ENCODE peak calls at places on chromosomes 1 and 21, in five cellular contexts. One of them, this sample, is unnamed. For H3K36me3, the result is how much of the 10 kb centered on the place peaks cover.

GRCh38 chr1:229843627-229844238 is 217.7 kb downstream of the URB2 start:
- DNase-seq in mammary epithelial cell: peak
- DNase-seq in astrocyte: no peak
- DNase-seq in neural progenitor cell: no peak
- DNase-seq in HCT116: peak
- DNase-seq in this sample: no peak

GRCh38 chr21:38244885-38245869 is 11.6 kb upstream of the KCNJ15 start:
- DNase-seq in mammary epithelial cell: peak
- DNase-seq in astrocyte: peak
- DNase-seq in neural progenitor cell: no peak
- DNase-seq in HCT116: no peak
- DNase-seq in this sample: no peak

GRCh38 chr1:228212415-228212965 is 4.6 kb downstream of the OBSCN start:
- DNase-seq in mammary epithelial cell: no peak
- DNase-seq in astrocyte: no peak
- DNase-seq in neural progenitor cell: peak
- DNase-seq in HCT116: no peak
- DNase-seq in this sample: no peak

GRCh38 chr1:54500030-54500389 is 48.0 kb upstream of the ACOT11 start:
- DNase-seq in mammary epithelial cell: no peak
- DNase-seq in astrocyte: no peak
- DNase-seq in neural progenitor cell: no peak
- DNase-seq in HCT116: no peak
- DNase-seq in this sample: peak

GRCh38 chr1:156795787-156796186 is 20.9 kb downstream of the SH2D2A start:
- DNase-seq in mammary epithelial cell: no peak
- DNase-seq in astrocyte: peak
- DNase-seq in neural progenitor cell: no peak
- DNase-seq in HCT116: no peak
- DNase-seq in this sample: no peak

GRCh38 chr1:29240400-29240837 is 4.1 kb downstream of the PTPRU start:
- DNase-seq in mammary epithelial cell: no peak
- DNase-seq in astrocyte: no peak
- DNase-seq in neural progenitor cell: peak
- DNase-seq in HCT116: no peak
- DNase-seq in this sample: no peak

GRCh38 chr1:230753586-230754251 is 6.5 kb downstream of the CAPN9 start:
- DNase-seq in mammary epithelial cell: peak
- DNase-seq in astrocyte: no peak
- DNase-seq in neural progenitor cell: peak
- DNase-seq in HCT116: peak
- DNase-seq in this sample: peak

GRCh38 chr1:27624467-27625233 is 10.3 kb downstream of the FGR start:
- DNase-seq in mammary epithelial cell: no peak
- DNase-seq in astrocyte: no peak
- DNase-seq in neural progenitor cell: no peak
- DNase-seq in HCT116: no peak
- DNase-seq in this sample: peak

GRCh38 chr1:201681375-201681774 is 142.4 kb downstream of the NAV1 start:
- DNase-seq in mammary epithelial cell: no peak
- DNase-seq in astrocyte: no peak
- DNase-seq in neural progenitor cell: no peak
- DNase-seq in HCT116: no peak
- DNase-seq in this sample: no peak

GRCh38 chr1:225845633-225846259 is 35.8 kb downstream of the EPHX1 start:
- DNase-seq in mammary epithelial cell: peak
- DNase-seq in astrocyte: peak
- DNase-seq in neural progenitor cell: peak
- DNase-seq in HCT116: peak
- DNase-seq in this sample: peak

GRCh38 chr1:232556336-232556735 is 73.6 kb downstream of the SIPA1L2 start:
- DNase-seq in mammary epithelial cell: no peak
- DNase-seq in astrocyte: no peak
- DNase-seq in neural progenitor cell: no peak
- DNase-seq in HCT116: no peak
- DNase-seq in this sample: no peak

GRCh38 chr1:228145050-228145343 is 4.7 kb upstream of the GJC2 start:
- DNase-seq in mammary epithelial cell: no peak
- DNase-seq in astrocyte: no peak
- DNase-seq in neural progenitor cell: no peak
- DNase-seq in HCT116: no peak
- DNase-seq in this sample: no peak

GRCh38 chr1:42927274-42927841 is 31.3 kb downstream of the SLC2A1 start:
- DNase-seq in mammary epithelial cell: no peak
- DNase-seq in astrocyte: no peak
- DNase-seq in neural progenitor cell: no peak
- DNase-seq in HCT116: no peak
- DNase-seq in this sample: peak

GRCh38 chr1:230263573-230264195 is 162.4 kb downstream of the PGBD5 start:
- DNase-seq in mammary epithelial cell: no peak
- DNase-seq in astrocyte: no peak
- DNase-seq in neural progenitor cell: no peak
- DNase-seq in HCT116: no peak
- DNase-seq in this sample: no peak

GRCh38 chr21:46411236-46411635 is 47.5 kb upstream of the DIP2A start:
- DNase-seq in mammary epithelial cell: no peak
- DNase-seq in astrocyte: no peak
- DNase-seq in neural progenitor cell: peak
- DNase-seq in HCT116: no peak
- DNase-seq in this sample: no peak

GRCh38 chr1:28449904-28450303 is 55.9 kb upstream of the RCC1 start:
- DNase-seq in mammary epithelial cell: peak
- DNase-seq in astrocyte: peak
- DNase-seq in neural progenitor cell: no peak
- DNase-seq in HCT116: no peak
- DNase-seq in this sample: no peak

GRCh38 chr1:243558556-243558955 is 291.5 kb downstream of the AKT3 start:
- DNase-seq in mammary epithelial cell: no peak
- DNase-seq in astrocyte: no peak
- DNase-seq in neural progenitor cell: no peak
- DNase-seq in HCT116: no peak
- DNase-seq in this sample: no peak

GRCh38 chr1:211527006-211527405 is 35.0 kb upstream of the RD3 start:
- DNase-seq in mammary epithelial cell: no peak
- DNase-seq in astrocyte: no peak
- DNase-seq in neural progenitor cell: no peak
- DNase-seq in HCT116: no peak
- DNase-seq in this sample: no peak

GRCh38 chr1:180229483-180230415 is at the start of gene LHX4:
- DNase-seq in mammary epithelial cell: peak
- DNase-seq in astrocyte: no peak
- DNase-seq in neural progenitor cell: peak
- DNase-seq in HCT116: no peak
- DNase-seq in this sample: peak

GRCh38 chr1:243294723-243295121 is 38.9 kb downstream of the SDCCAG8 start:
- DNase-seq in mammary epithelial cell: peak
- DNase-seq in astrocyte: peak
- DNase-seq in neural progenitor cell: no peak
- DNase-seq in HCT116: no peak
- DNase-seq in this sample: no peak

GRCh38 chr1:12380316-12381249 is 150.8 kb downstream of the VPS13D start:
- DNase-seq in mammary epithelial cell: no peak
- DNase-seq in astrocyte: no peak
- DNase-seq in neural progenitor cell: no peak
- DNase-seq in HCT116: no peak
- DNase-seq in this sample: no peak

GRCh38 chr1:187956975-187957374 is 1128.2 kb downstream of the PLA2G4A start:
- DNase-seq in mammary epithelial cell: no peak
- DNase-seq in astrocyte: no peak
- DNase-seq in neural progenitor cell: no peak
- DNase-seq in HCT116: no peak
- DNase-seq in this sample: no peak

GRCh38 chr1:56382890-56383289 is 196.5 kb downstream of the PLPP3 start:
- DNase-seq in mammary epithelial cell: no peak
- DNase-seq in astrocyte: no peak
- DNase-seq in neural progenitor cell: no peak
- DNase-seq in HCT116: no peak
- DNase-seq in this sample: no peak

GRCh38 chr1:27357281-27358037 is 9.3 kb downstream of the MAP3K6 start:
- DNase-seq in mammary epithelial cell: no peak
- DNase-seq in astrocyte: no peak
- DNase-seq in neural progenitor cell: peak
- DNase-seq in HCT116: no peak
- DNase-seq in this sample: peak

GRCh38 chr1:172089768-172090510 is 248.6 kb downstream of the DNM3 start:
- DNase-seq in mammary epithelial cell: peak
- DNase-seq in astrocyte: peak
- DNase-seq in neural progenitor cell: peak
- DNase-seq in HCT116: peak
- DNase-seq in this sample: peak

GRCh38 chr1:22207605-22208264 is 64.8 kb upstream of the WNT4 start:
- DNase-seq in mammary epithelial cell: no peak
- DNase-seq in astrocyte: no peak
- DNase-seq in neural progenitor cell: peak
- DNase-seq in HCT116: no peak
- DNase-seq in this sample: no peak

GRCh38 chr1:119390499-119390898 is 21.9 kb downstream of the HAO2 start:
- DNase-seq in mammary epithelial cell: no peak
- DNase-seq in astrocyte: no peak
- DNase-seq in neural progenitor cell: no peak
- DNase-seq in HCT116: no peak
- DNase-seq in this sample: no peak

GRCh38 chr1:234969630-234970370 is 158.8 kb downstream of the TOMM20 start:
- DNase-seq in mammary epithelial cell: peak
- DNase-seq in astrocyte: no peak
- DNase-seq in neural progenitor cell: peak
- DNase-seq in HCT116: no peak
- DNase-seq in this sample: no peak

GRCh38 chr1:150516616-150517015 is 1.1 kb downstream of the FALEC start:
- DNase-seq in mammary epithelial cell: no peak
- DNase-seq in astrocyte: no peak
- DNase-seq in neural progenitor cell: no peak
- DNase-seq in HCT116: no peak
- DNase-seq in this sample: peak

GRCh38 chr1:77926561-77927357 is 38.3 kb downstream of the NEXN start:
- DNase-seq in mammary epithelial cell: no peak
- DNase-seq in astrocyte: no peak
- DNase-seq in neural progenitor cell: no peak
- DNase-seq in HCT116: no peak
- DNase-seq in this sample: no peak

DNA sequence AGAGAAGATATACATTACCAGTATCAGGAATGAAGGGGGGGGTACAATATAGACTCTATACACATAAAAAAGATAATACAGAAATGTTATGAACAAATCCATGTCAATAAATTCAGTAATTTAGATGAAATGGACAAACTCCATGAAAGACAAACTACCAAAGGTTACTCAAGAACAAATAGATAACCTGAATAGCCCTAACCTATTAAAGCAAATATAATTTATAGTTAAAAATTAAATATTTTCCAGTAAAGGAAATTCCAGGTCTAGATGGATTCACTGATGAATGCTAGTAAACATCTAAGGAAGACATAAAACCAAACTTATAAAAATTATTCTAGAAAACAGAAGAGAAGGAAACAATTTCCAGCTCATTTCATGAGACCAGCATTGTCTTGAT is 13.2 kb downstream of the BLZF1 start:
- DNase-seq in mammary epithelial cell: no peak
- DNase-seq in astrocyte: no peak
- DNase-seq in neural progenitor cell: no peak
- DNase-seq in HCT116: no peak
- DNase-seq in this sample: no peak
- H3K36me3 ChIP-seq in mammary epithelial cell: under half
- H3K36me3 ChIP-seq in astrocyte: half or more
- H3K36me3 ChIP-seq in neural progenitor cell: under half
- H3K36me3 ChIP-seq in HCT116: under half
- H3K36me3 ChIP-seq in this sample: under half

DNA sequence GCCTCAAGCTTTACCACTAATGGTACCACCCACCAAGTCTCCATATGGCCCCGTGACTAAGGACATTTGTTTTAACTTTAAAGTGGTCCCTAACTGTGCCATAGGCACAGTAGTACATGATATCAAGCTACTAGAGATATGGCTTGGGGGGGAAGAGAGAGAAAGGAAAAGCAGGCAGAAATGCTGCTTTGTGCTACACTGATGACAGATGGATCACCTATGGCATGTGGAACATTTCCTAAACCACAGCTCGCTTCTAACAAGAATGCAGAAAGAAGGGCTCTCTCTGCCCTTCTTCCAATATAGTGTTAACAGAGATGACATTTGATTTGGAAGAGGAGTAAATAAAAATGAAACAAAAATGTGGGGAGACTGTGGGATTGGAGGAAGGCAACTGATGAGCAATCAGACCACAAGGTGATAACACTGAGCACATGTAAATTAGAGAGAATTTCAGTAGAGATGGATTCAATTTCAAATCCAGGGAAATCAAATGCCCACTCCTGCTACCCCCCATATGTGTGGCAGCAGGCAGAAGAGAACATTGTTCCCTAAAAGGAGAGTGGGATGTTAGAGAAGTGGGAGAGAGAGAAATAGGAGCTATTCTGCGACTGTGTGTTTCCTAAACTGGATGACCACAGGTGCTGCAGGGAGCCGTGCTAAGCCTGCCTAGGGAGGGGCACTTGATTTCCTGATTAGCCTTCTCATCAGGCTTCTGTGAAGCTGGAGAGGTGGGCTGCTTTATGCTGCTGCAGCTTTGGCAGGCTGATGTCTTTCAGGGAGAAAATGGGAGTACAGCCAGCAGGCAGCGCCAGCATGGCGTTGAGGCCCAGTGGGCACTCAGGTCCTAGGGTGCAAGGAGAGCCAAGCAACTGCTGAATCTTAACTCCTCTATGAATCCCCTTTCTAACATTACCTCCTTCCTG is 75.3 kb downstream of the ZNF648 start:
- DNase-seq in mammary epithelial cell: no peak
- DNase-seq in astrocyte: no peak
- DNase-seq in neural progenitor cell: peak
- DNase-seq in HCT116: no peak
- DNase-seq in this sample: no peak
- H2AFZ ChIP-seq in mammary epithelial cell: no peak
- H2AFZ ChIP-seq in astrocyte: no peak
- H2AFZ ChIP-seq in neural progenitor cell: no peak
- H2AFZ ChIP-seq in HCT116: no peak
- H2AFZ ChIP-seq in this sample: no peak

GRCh38 chr1:39845569-39846566 is 37.4 kb downstream of the TRIT1 start:
- DNase-seq in mammary epithelial cell: peak
- DNase-seq in astrocyte: peak
- DNase-seq in neural progenitor cell: no peak
- DNase-seq in HCT116: no peak
- DNase-seq in this sample: peak
- H3K36me3 ChIP-seq in mammary epithelial cell: under half
- H3K36me3 ChIP-seq in astrocyte: half or more
- H3K36me3 ChIP-seq in neural progenitor cell: under half
- H3K36me3 ChIP-seq in HCT116: half or more
- H3K36me3 ChIP-seq in this sample: under half

GRCh38 chr21:29145354-29145782 is 14.9 kb downstream of the MAP3K7CL start:
- DNase-seq in mammary epithelial cell: peak
- DNase-seq in astrocyte: peak
- DNase-seq in neural progenitor cell: no peak
- DNase-seq in HCT116: no peak
- DNase-seq in this sample: no peak

GRCh38 chr21:29144736-29145353 is 14.4 kb downstream of the MAP3K7CL start:
- DNase-seq in mammary epithelial cell: peak
- DNase-seq in astrocyte: no peak
- DNase-seq in neural progenitor cell: no peak
- DNase-seq in HCT116: no peak
- DNase-seq in this sample: no peak

GRCh38 chr21:29148535-29148934 is 18.1 kb downstream of the MAP3K7CL start:
- DNase-seq in mammary epithelial cell: peak
- DNase-seq in astrocyte: peak
- DNase-seq in neural progenitor cell: no peak
- DNase-seq in HCT116: no peak
- DNase-seq in this sample: no peak

GRCh38 chr21:29146726-29147125 is 16.3 kb downstream of the MAP3K7CL start:
- DNase-seq in mammary epithelial cell: no peak
- DNase-seq in astrocyte: no peak
- DNase-seq in neural progenitor cell: no peak
- DNase-seq in HCT116: no peak
- DNase-seq in this sample: no peak

GRCh38 chr21:29145837-29146453 is 15.5 kb downstream of the MAP3K7CL start:
- DNase-seq in mammary epithelial cell: peak
- DNase-seq in astrocyte: no peak
- DNase-seq in neural progenitor cell: no peak
- DNase-seq in HCT116: no peak
- DNase-seq in this sample: no peak
- H2AFZ ChIP-seq in mammary epithelial cell: peak
- H2AFZ ChIP-seq in astrocyte: no peak
- H2AFZ ChIP-seq in neural progenitor cell: no peak
- H2AFZ ChIP-seq in HCT116: peak
- H2AFZ ChIP-seq in this sample: no peak